ENCODE peak calls at places on chromosomes 12 and 14, in seven cellular contexts. E, W, A, T, N, B and K are unnamed samples.

GRCh38 chr12:71594214-71594948 is 69.3 kb downstream of the ZFC3H1 start:
- DNase-seq in N (peak; percentile 61), W (no peak), A (peak; percentile 8), B (no peak), E (no peak), T (no peak), K (no peak)

GRCh38 chr12:88812610-88813009 is 232.3 kb upstream of the KITLG start:
- DNase-seq in W (no peak), N (no peak), E (no peak), A (no peak), B (no peak), T (no peak), K (no peak)

GRCh38 chr14:63672417-63673180 is 30.9 kb upstream of the WDR89 start:
- DNase-seq in E (peak; percentile 64), A (no peak), N (peak; percentile 30), T (no peak), W (no peak), B (no peak), K (no peak)

GRCh38 chr12:118376089-118377004 is at the start of gene SUDS3:
- DNase-seq in N (peak; percentile 96), T (peak; percentile 93), A (peak; percentile 93), B (peak; percentile 94), W (peak; percentile 98), E (peak; percentile 54), K (peak; percentile 94)

GRCh38 chr12:4120316-4120920 is 153.1 kb upstream of the CCND2 start:
- DNase-seq in A (no peak), B (no peak), N (no peak), W (no peak), E (no peak), T (no peak), K (no peak)

GRCh38 chr14:102138935-102139247 is 806 bp upstream of the WDR20 start:
- DNase-seq in W (no peak), B (no peak), T (no peak), N (peak; percentile 33), E (no peak), A (no peak), K (peak; percentile 28)

GRCh38 chr12:98653866-98654493 is 8.9 kb downstream of the APAF1 start:
- DNase-seq in N (no peak), B (no peak), W (no peak), T (peak; percentile 48), E (peak; percentile 49), A (peak; percentile 20), K (no peak)

GRCh38 chr12:50156641-50157040 is 10.5 kb downstream of the CERS5 start:
- DNase-seq in B (no peak), W (no peak), T (no peak), N (no peak), E (no peak), A (no peak), K (no peak)

GRCh38 chr12:4858385-4858784 is 51.3 kb upstream of the KCNA1 start:
- DNase-seq in A (no peak), B (no peak), N (peak; percentile 58), E (no peak), T (no peak), W (no peak), K (no peak)

GRCh38 chr12:100955139-100955538 is 160.6 kb downstream of the ANO4 start:
- DNase-seq in E (peak; percentile 94), T (no peak), A (no peak), B (no peak), W (no peak), N (no peak), K (no peak)

GRCh38 chr12:106960443-106960842 is 4.7 kb downstream of the TMEM263 start:
- DNase-seq in A (no peak), E (no peak), T (no peak), B (no peak), W (no peak), N (no peak), K (peak; percentile 38)

GRCh38 chr12:94941440-94941862 is 62.0 kb downstream of the NDUFA12 start:
- DNase-seq in E (peak; percentile 82), B (peak; percentile 67), N (peak; percentile 26), A (peak; percentile 61), T (peak; percentile 58), W (no peak), K (no peak)

GRCh38 chr12:104855599-104855998 is 102.5 kb downstream of the SLC41A2 start:
- DNase-seq in W (no peak), T (no peak), A (no peak), E (no peak), B (no peak), N (no peak), K (no peak)
- H3K27ac ChIP-seq in W (no peak overlapping the region), T (no peak overlapping the region), A (peak overlapping the region; percentile 29), E (no peak overlapping the region), B (no peak overlapping the region), N (no peak overlapping the region), K (no peak overlapping the region)

DNA sequence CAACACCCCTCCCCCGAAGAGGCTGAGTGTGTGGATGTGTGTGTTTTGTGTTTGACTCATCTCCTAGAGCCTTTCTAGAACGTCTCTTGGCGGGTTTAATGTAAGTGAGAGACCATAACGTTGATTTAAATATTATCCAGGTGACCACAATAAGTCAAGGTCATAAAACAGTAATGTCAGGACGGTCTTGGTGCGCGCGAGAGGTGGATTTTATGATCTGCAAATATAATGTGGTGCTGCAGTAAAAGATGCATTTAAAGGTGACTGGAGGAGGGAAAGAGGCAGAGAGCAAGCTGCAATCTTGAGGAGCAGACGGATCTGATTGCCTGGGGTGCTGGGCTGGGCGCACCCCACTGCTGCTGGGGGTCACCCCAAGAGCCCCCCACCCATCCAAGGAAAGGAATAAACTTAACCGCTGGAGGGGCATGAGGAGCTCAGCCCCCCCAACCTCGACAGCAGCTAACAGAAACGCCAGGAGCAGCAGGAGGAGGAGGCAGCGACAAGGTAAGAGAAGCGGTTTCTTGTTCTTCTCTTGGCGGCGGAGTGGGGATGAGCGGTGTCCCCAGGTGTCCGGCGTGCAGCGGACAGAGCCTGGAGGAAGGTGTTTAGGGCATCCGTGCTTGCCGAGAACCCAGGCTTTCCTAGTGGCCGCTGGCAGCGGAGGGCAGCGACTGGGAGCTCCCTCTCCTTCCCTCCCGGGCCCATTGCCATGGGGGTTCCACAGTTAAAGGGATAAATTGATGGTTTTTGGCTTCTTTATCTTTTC is 5.5 kb downstream of the HOXC10 start:
- DNase-seq in B (no peak), N (no peak), T (no peak), W (no peak), A (no peak), E (no peak), K (no peak)
- H3K27me3 ChIP-seq in B (no peaks in the 10 kb centered on the region), N (peaks cover 81% of the 10 kb centered on the region), T (peaks cover 98% of the 10 kb centered on the region), W (peaks cover 96% of the 10 kb centered on the region), A (peaks cover 100% of the 10 kb centered on the region), E (peaks cover 94% of the 10 kb centered on the region), K (peaks cover 68% of the 10 kb centered on the region)

GRCh38 chr12:96034631-96035282 is 630 bp downstream of the LTA4H start:
- DNase-seq in E (peak; percentile 37), N (peak; percentile 30), W (no peak), T (no peak), B (no peak), A (no peak), K (no peak)
- H3K27ac ChIP-seq in E (peak overlapping the region; percentile 22), N (peak overlapping the region; percentile 81), W (peak overlapping the region; percentile 68), T (peak overlapping the region; percentile 76), B (peak overlapping the region; percentile 91), A (peak overlapping the region; percentile 88), K (peak overlapping the region; percentile 91)

GRCh38 chr12:132479938-132480619 is 9.9 kb upstream of the FBRSL1 start:
- DNase-seq in B (no peak), W (no peak), A (no peak), T (no peak), N (no peak), E (no peak), K (no peak)
- H3K27me3 ChIP-seq in B (no peaks in the 10 kb centered on the region), W (no peaks in the 10 kb centered on the region), A (peaks cover 7% of the 10 kb centered on the region), T (no peaks in the 10 kb centered on the region), N (no peaks in the 10 kb centered on the region), E (no peaks in the 10 kb centered on the region), K (no peaks in the 10 kb centered on the region)

GRCh38 chr12:12333407-12333831 is 16.6 kb downstream of the MANSC1 start:
- DNase-seq in W (no peak), A (no peak), B (no peak), T (no peak), E (peak; percentile 98), N (peak; percentile 81), K (no peak)

GRCh38 chr12:12334710-12335040 is 15.4 kb downstream of the MANSC1 start:
- DNase-seq in W (no peak), T (no peak), E (no peak), A (no peak), B (no peak), N (no peak), K (no peak)

GRCh38 chr12:12333980-12334709 is 15.9 kb downstream of the MANSC1 start:
- DNase-seq in T (peak; percentile 54), N (peak; percentile 71), W (peak; percentile 78), A (peak; percentile 32), B (no peak), E (peak; percentile 49), K (no peak)

GRCh38 chr12:12331244-12331771 is 18.7 kb downstream of the MANSC1 start:
- DNase-seq in A (no peak), B (no peak), N (peak; percentile 32), T (no peak), E (peak; percentile 78), W (no peak), K (peak; percentile 14)

DNA sequence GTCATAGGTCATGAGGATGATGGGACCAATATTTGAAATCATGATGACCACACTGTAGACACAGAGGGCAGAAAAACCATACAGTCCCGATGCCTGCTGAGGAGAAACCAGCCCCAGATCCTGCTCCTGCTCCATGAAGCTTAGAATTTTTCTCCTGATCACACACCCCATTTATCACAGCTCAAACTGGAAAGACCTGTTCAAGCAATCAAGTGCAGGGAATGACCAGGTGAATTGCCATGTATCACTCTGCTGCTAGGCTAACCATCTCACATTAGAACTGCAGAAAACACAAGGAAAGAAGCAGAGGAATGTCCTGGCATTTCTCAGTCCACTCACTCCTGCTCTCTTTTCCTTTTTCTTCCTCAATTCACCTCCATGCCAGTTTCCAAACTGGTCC is 18.1 kb downstream of the MANSC1 start:
- DNase-seq in E (no peak), N (peak; percentile 47), A (no peak), B (no peak), T (no peak), W (no peak), K (no peak)
- H3K27ac ChIP-seq in E (no peak overlapping the region), N (peak overlapping the region; percentile 71), A (no peak overlapping the region), B (no peak overlapping the region), T (no peak overlapping the region), W (no peak overlapping the region), K (peak overlapping the region; percentile 61)

GRCh38 chr12:46777587-46777986 is 48.2 kb downstream of the SLC38A4 start:
- DNase-seq in E (no peak), W (no peak), A (no peak), B (no peak), T (no peak), N (no peak), K (no peak)
- H3K27me3 ChIP-seq in E (no peaks in the 10 kb centered on the region), W (no peaks in the 10 kb centered on the region), A (no peaks in the 10 kb centered on the region), B (no peaks in the 10 kb centered on the region), T (no peaks in the 10 kb centered on the region), N (no peaks in the 10 kb centered on the region), K (no peaks in the 10 kb centered on the region)

DNA sequence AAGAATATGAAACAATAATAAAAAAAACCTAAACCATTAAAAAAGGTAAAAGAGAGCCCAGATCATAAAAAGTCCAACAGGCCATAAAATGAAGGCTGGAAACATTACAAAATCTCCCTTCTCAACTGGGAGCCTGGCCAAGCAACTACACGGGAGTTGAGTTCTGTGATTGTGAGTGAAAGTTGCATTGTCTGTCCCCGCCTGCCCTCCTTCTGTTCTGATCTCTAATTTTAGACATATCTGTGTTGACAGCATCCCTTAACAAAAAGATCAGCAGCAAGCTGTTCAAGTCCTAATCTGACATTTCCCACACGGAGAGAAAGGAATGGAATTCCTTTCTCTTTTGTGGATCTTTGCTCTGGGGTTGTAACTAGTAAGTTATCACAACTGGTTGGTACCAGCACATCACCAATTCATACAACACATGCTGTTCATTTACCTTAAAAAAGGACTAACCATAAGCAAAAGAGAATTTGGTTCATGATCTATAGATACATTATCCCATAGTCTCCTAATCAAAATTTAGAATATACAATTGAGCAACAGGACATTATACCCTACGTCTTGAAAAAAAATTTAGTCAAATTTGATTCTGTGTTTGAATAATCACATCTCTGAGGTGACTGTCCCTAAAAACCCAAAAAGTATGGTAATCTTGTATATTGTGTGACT is 205.1 kb upstream of the GZMB start:
- DNase-seq in N (peak; percentile 34), W (no peak), E (no peak), B (no peak), T (no peak), A (peak; percentile 69), K (no peak)
- H3K27ac ChIP-seq in N (peak overlapping the region; percentile 46), W (no peak overlapping the region), E (no peak overlapping the region), B (no peak overlapping the region), T (no peak overlapping the region), A (peak overlapping the region; percentile 67), K (no peak overlapping the region)